ENCODE peak calls at places on chromosome 9, in five cellular contexts. K is naive thymus-derived CD4-positive, alpha-beta T cell; D is fibroblast of pulmonary artery; Z is upper lobe of right lung; N is LoVo. M is an unnamed sample.

GRCh38 chr9:137150485-137151060 is 11.6 kb downstream of the GRIN1 start:
- DNase-seq in K (no peak), N (peak; percentile 75), Z (no peak), D (no peak), M (no peak)

GRCh38 chr9:126520453-126520852 is 93.3 kb upstream of the LMX1B start:
- DNase-seq in K (no peak), D (no peak), Z (no peak), N (no peak), M (no peak)

GRCh38 chr9:128920381-128921058 is at the start of gene PHYHD1:
- DNase-seq in Z (peak; percentile 87), N (no peak), K (no peak), D (peak; percentile 63), M (peak; percentile 72)

GRCh38 chr9:115513148-115513547 is 395.2 kb upstream of the TNC start:
- DNase-seq in D (no peak), K (no peak), Z (no peak), N (no peak), M (no peak)

GRCh38 chr9:125143377-125144090 is at the start of gene SCAI:
- DNase-seq in Z (peak; percentile 99), K (peak; percentile 99), D (peak; percentile 99), N (peak; percentile 99), M (peak; percentile 94)

GRCh38 chr9:20189871-20190270 is 401.0 kb upstream of the SLC24A2 start:
- DNase-seq in D (no peak), N (no peak), K (no peak), Z (no peak), M (no peak)

GRCh38 chr9:98118640-98119601 is at the start of gene TRIM14:
- DNase-seq in D (peak; percentile 56), Z (peak; percentile 93), N (peak; percentile 71), K (peak; percentile 40), M (peak; percentile 54)

GRCh38 chr9:126773004-126773607 is 31.7 kb upstream of the ZBTB43 start:
- DNase-seq in N (no peak), Z (peak; percentile 25), D (peak; percentile 22), K (no peak), M (no peak)

GRCh38 chr9:128358090-128358489 is 13.1 kb upstream of the URM1 start:
- DNase-seq in K (no peak), D (no peak), Z (no peak), N (no peak), M (no peak)

GRCh38 chr9:135244751-135245221 is 157.3 kb downstream of the OLFM1 start:
- DNase-seq in K (no peak), N (no peak), Z (peak; percentile 70), D (no peak), M (no peak)

GRCh38 chr9:121568101-121568460 is 68.4 kb upstream of the GGTA1 start:
- DNase-seq in N (no peak), Z (no peak), D (no peak), K (no peak), M (no peak)

GRCh38 chr9:135865531-135865930 is 41.8 kb downstream of the CAMSAP1 start:
- DNase-seq in N (no peak), D (no peak), Z (no peak), K (no peak), M (peak; percentile 55)

GRCh38 chr9:135801070-135801469 is 99.1 kb downstream of the KCNT1 start:
- DNase-seq in K (no peak), N (no peak), Z (no peak), D (no peak), M (no peak)

GRCh38 chr9:14159440-14160222 is 154.3 kb downstream of the NFIB start:
- DNase-seq in D (peak; percentile 59), Z (no peak), N (no peak), K (no peak), M (no peak)

GRCh38 chr9:78144663-78145377 is 91.1 kb upstream of the CEP78 start:
- DNase-seq in N (no peak), K (no peak), Z (no peak), D (no peak), M (peak; percentile 48)

GRCh38 chr9:133979124-133979920 is 12.8 kb downstream of the VAV2 start:
- DNase-seq in K (no peak), D (peak; percentile 36), Z (peak; percentile 71), N (no peak), M (peak; percentile 27)

GRCh38 chr9:130498298-130498917 is 53.6 kb downstream of the ASS1 start:
- DNase-seq in Z (no peak), K (no peak), N (no peak), D (no peak), M (no peak)

GRCh38 chr9:137310190-137311052 is 8.3 kb upstream of the NRARP start:
- DNase-seq in N (no peak), K (no peak), D (no peak), Z (no peak), M (no peak)

GRCh38 chr9:106467847-106468163 is 395.2 kb upstream of the ZNF462 start:
- DNase-seq in K (no peak), Z (no peak), N (no peak), D (no peak), M (no peak)

GRCh38 chr9:99296375-99296951 is 74.4 kb downstream of the SEC61B start:
- DNase-seq in D (no peak), Z (peak; percentile 66), N (no peak), K (peak; percentile 51), M (no peak)

GRCh38 chr9:83629433-83630104 is 6.6 kb downstream of the IDNK start:
- DNase-seq in D (no peak), N (no peak), Z (no peak), K (no peak), M (no peak)

GRCh38 chr9:112891521-112891920 is 845 bp upstream of the SLC46A2 start:
- DNase-seq in D (no peak), K (no peak), Z (no peak), N (no peak), M (no peak)

GRCh38 chr9:108779506-108779905 is 76.3 kb downstream of the ACTL7B start:
- DNase-seq in K (no peak), N (no peak), D (no peak), Z (no peak), M (no peak)

GRCh38 chr9:132078369-132079356 is 1.0 kb downstream of the MED27 start:
- DNase-seq in K (peak; percentile 8), D (peak; percentile 72), N (no peak), Z (no peak), M (peak; percentile 76)

GRCh38 chr9:109477269-109478203 is 20.6 kb downstream of the PTPN3 start:
- DNase-seq in D (no peak), Z (peak; percentile 94), K (no peak), N (peak; percentile 89), M (no peak)

GRCh38 chr9:80839821-80840670 is 849.3 kb downstream of the TLE1 start:
- DNase-seq in N (no peak), Z (no peak), K (no peak), D (no peak), M (peak; percentile 82)

GRCh38 chr9:3436629-3437028 is 89.2 kb downstream of the RFX3 start:
- DNase-seq in K (no peak), D (peak; percentile 56), Z (no peak), N (no peak), M (peak; percentile 30)

GRCh38 chr9:136791466-136792276 is 527 bp downstream of the TMEM141 start:
- DNase-seq in Z (peak; percentile 89), D (no peak), K (peak; percentile 72), N (peak; percentile 79), M (no peak)

GRCh38 chr9:116733010-116733641 is 46.0 kb downstream of the TRIM32 start:
- DNase-seq in D (no peak), K (no peak), N (no peak), Z (no peak), M (no peak)

GRCh38 chr9:35070823-35071813 is 1.3 kb downstream of the VCP start:
- DNase-seq in K (peak; percentile 14), Z (no peak), D (peak; percentile 30), N (no peak), M (peak; percentile 35)

GRCh38 chr9:111352545-111352944 is 22.5 kb upstream of the OR2K2 start:
- DNase-seq in N (no peak), K (no peak), D (no peak), Z (no peak), M (no peak)

M was measured in astrocyte.